ENCODE peak calls at places on chromosomes 7 and 10, in five cellular contexts. I, E, U, A and L are unnamed samples.

GRCh38 chr7:45574521-45575500 is 643 bp downstream of the ADCY1 start:
- DNase-seq in I (peak; percentile 61), E (no peak), U (peak; percentile 62), A (peak; percentile 16), L (peak; percentile 66)

GRCh38 chr7:1640376-1641172 is 29.5 kb upstream of the ELFN1 start:
- DNase-seq in I (no peak), E (no peak), U (no peak), A (no peak), L (no peak)

GRCh38 chr7:43289826-43290225 is 177.4 kb downstream of the HECW1 start:
- DNase-seq in I (no peak), E (no peak), U (no peak), A (no peak), L (no peak)

GRCh38 chr10:132708936-132709335 is 77.0 kb downstream of the NKX6-2 start:
- DNase-seq in I (no peak), E (no peak), U (no peak), A (no peak), L (no peak)

GRCh38 chr10:68816796-68817412 is 10.4 kb upstream of the STOX1 start:
- DNase-seq in I (no peak), E (no peak), U (no peak), A (no peak), L (no peak)

GRCh38 chr7:66571568-66571967 is 57.1 kb upstream of the KCTD7 start:
- DNase-seq in I (no peak), E (no peak), U (no peak), A (no peak), L (no peak)

GRCh38 chr7:40572810-40573470 is 438.1 kb downstream of the SUGCT start:
- DNase-seq in I (no peak), E (no peak), U (peak; percentile 59), A (peak; percentile 50), L (no peak)

GRCh38 chr7:81769891-81770818 is at the start of gene HGF:
- DNase-seq in I (no peak), E (peak; percentile 37), U (peak; percentile 58), A (no peak), L (peak; percentile 13)

GRCh38 chr10:110358869-110359629 is 54.3 kb upstream of the SMNDC1 start:
- DNase-seq in I (no peak), E (peak; percentile 51), U (peak; percentile 55), A (peak; percentile 70), L (peak; percentile 56)

GRCh38 chr7:154380771-154381170 is 328.6 kb downstream of the DPP6 start:
- DNase-seq in I (no peak), E (no peak), U (no peak), A (no peak), L (no peak)

GRCh38 chr7:32037650-32038198 is 32.5 kb downstream of the PDE1C start:
- DNase-seq in I (no peak), E (no peak), U (no peak), A (no peak), L (no peak)

GRCh38 chr10:72616716-72617115 is 9.2 kb downstream of the MICU1 start:
- DNase-seq in I (no peak), E (no peak), U (no peak), A (no peak), L (no peak)

GRCh38 chr7:91191771-91192170 is 72.5 kb upstream of the FZD1 start:
- DNase-seq in I (no peak), E (no peak), U (no peak), A (no peak), L (no peak)

GRCh38 chr10:125004571-125005311 is 62.8 kb downstream of the ZRANB1 start:
- DNase-seq in I (no peak), E (no peak), U (no peak), A (no peak), L (no peak)

GRCh38 chr10:15719899-15720634 is at the start of gene ITGA8:
- DNase-seq in I (peak; percentile 72), E (no peak), U (no peak), A (no peak), L (peak; percentile 22)

GRCh38 chr10:17993361-17993760 is 41.6 kb downstream of the SLC39A12 start:
- DNase-seq in I (no peak), E (no peak), U (no peak), A (peak; percentile 35), L (no peak)

GRCh38 chr10:62491597-62491996 is 117.4 kb downstream of the ZNF365 start:
- DNase-seq in I (no peak), E (no peak), U (no peak), A (no peak), L (no peak)

GRCh38 chr10:69088801-69089501 is 1.0 kb downstream of the SRGN start:
- DNase-seq in I (no peak), E (no peak), U (peak; percentile 32), A (peak; percentile 68), L (no peak)

GRCh38 chr7:144824360-144824759 is 11.5 kb downstream of the TPK1 start:
- DNase-seq in I (no peak), E (no peak), U (peak; percentile 79), A (peak; percentile 71), L (no peak)

GRCh38 chr10:50310560-50311174 is 59.4 kb upstream of the ASAH2 start:
- DNase-seq in I (peak; percentile 54), E (no peak), U (no peak), A (peak; percentile 43), L (no peak)

GRCh38 chr7:123791001-123791400 is 42.2 kb upstream of the WASL start:
- DNase-seq in I (no peak), E (no peak), U (no peak), A (no peak), L (no peak)

GRCh38 chr7:101588131-101588935 is 40.8 kb downstream of the MYL10 start:
- DNase-seq in I (no peak), E (no peak), U (no peak), A (no peak), L (no peak)

GRCh38 chr10:88095291-88095721 is 231.9 kb downstream of the PTEN start:
- DNase-seq in I (no peak), E (peak; percentile 20), U (peak; percentile 21), A (no peak), L (no peak)

GRCh38 chr7:75889826-75890225 is 11.0 kb downstream of the RHBDD2 start:
- DNase-seq in I (no peak), E (no peak), U (no peak), A (no peak), L (no peak)

GRCh38 chr7:24793982-24794648 is 36.9 kb upstream of the GSDME start:
- DNase-seq in I (no peak), E (no peak), U (no peak), A (no peak), L (no peak)

GRCh38 chr10:29980084-29980483 is 79.3 kb downstream of the JCAD start:
- DNase-seq in I (no peak), E (no peak), U (peak; percentile 34), A (peak; percentile 15), L (no peak)

GRCh38 chr10:84375011-84375410 is 46.6 kb downstream of the CCSER2 start:
- DNase-seq in I (peak; percentile 54), E (peak; percentile 47), U (peak; percentile 57), A (peak; percentile 48), L (peak; percentile 81)

GRCh38 chr7:149873074-149873967 is 448 bp upstream of the ATP6V0E2 start:
- DNase-seq in I (peak; percentile 89), E (peak; percentile 96), U (peak; percentile 98), A (peak; percentile 90), L (peak; percentile 92)

GRCh38 chr10:109979215-109979614 is 28.6 kb upstream of the ADD3 start:
- DNase-seq in I (no peak), E (no peak), U (no peak), A (no peak), L (no peak)

GRCh38 chr7:77310982-77311381 is 105.2 kb downstream of the GSAP start:
- DNase-seq in I (no peak), E (no peak), U (no peak), A (no peak), L (no peak)

GRCh38 chr7:106643189-106643588 is 17.8 kb downstream of the CCDC71L start:
- DNase-seq in I (no peak), E (no peak), U (no peak), A (no peak), L (no peak)